ENCODE peak calls at places on chromosome 11, in eight cellular contexts. One of them, this sample, is unnamed.

GRCh38 chr11:126927628-126928027 is 72.9 kb downstream of the KIRREL3 start:
- DNase-seq in BJ: no peak
- DNase-seq in heart right ventricle: no peak
- DNase-seq in CD8-positive, alpha-beta T cell: no peak
- DNase-seq in lower lobe of right lung: peak; percentile 49
- DNase-seq in CD4-positive, CD25-positive, alpha-beta regulatory T cell: no peak
- DNase-seq in heart left ventricle: no peak
- DNase-seq in sigmoid colon: no peak
- DNase-seq in this sample: no peak

GRCh38 chr11:16403448-16403803 is 47.1 kb upstream of the SOX6 start:
- DNase-seq in BJ: no peak
- DNase-seq in heart right ventricle: no peak
- DNase-seq in CD8-positive, alpha-beta T cell: no peak
- DNase-seq in lower lobe of right lung: no peak
- DNase-seq in CD4-positive, CD25-positive, alpha-beta regulatory T cell: no peak
- DNase-seq in heart left ventricle: no peak
- DNase-seq in sigmoid colon: no peak
- DNase-seq in this sample: no peak

GRCh38 chr11:94297967-94298576 is 6.3 kb upstream of the IZUMO1R start:
- DNase-seq in BJ: no peak
- DNase-seq in heart right ventricle: no peak
- DNase-seq in CD8-positive, alpha-beta T cell: no peak
- DNase-seq in lower lobe of right lung: no peak
- DNase-seq in CD4-positive, CD25-positive, alpha-beta regulatory T cell: no peak
- DNase-seq in heart left ventricle: no peak
- DNase-seq in sigmoid colon: no peak
- DNase-seq in this sample: no peak

GRCh38 chr11:446886-447285 is 3.2 kb upstream of the PTDSS2 start:
- DNase-seq in BJ: no peak
- DNase-seq in heart right ventricle: no peak
- DNase-seq in CD8-positive, alpha-beta T cell: no peak
- DNase-seq in lower lobe of right lung: peak; percentile 54
- DNase-seq in CD4-positive, CD25-positive, alpha-beta regulatory T cell: no peak
- DNase-seq in heart left ventricle: peak; percentile 19
- DNase-seq in sigmoid colon: no peak
- DNase-seq in this sample: no peak

GRCh38 chr11:35165416-35166368 is 26.7 kb downstream of the CD44 start:
- DNase-seq in BJ: no peak
- DNase-seq in heart right ventricle: peak; percentile 43
- DNase-seq in CD8-positive, alpha-beta T cell: peak; percentile 83
- DNase-seq in lower lobe of right lung: no peak
- DNase-seq in CD4-positive, CD25-positive, alpha-beta regulatory T cell: peak; percentile 98
- DNase-seq in heart left ventricle: peak; percentile 36
- DNase-seq in sigmoid colon: no peak
- DNase-seq in this sample: peak; percentile 98

GRCh38 chr11:89491141-89491690 is at the start of gene NOX4:
- DNase-seq in BJ: no peak
- DNase-seq in heart right ventricle: peak; percentile 21
- DNase-seq in CD8-positive, alpha-beta T cell: no peak
- DNase-seq in lower lobe of right lung: peak; percentile 50
- DNase-seq in CD4-positive, CD25-positive, alpha-beta regulatory T cell: no peak
- DNase-seq in heart left ventricle: peak; percentile 56
- DNase-seq in sigmoid colon: peak; percentile 64
- DNase-seq in this sample: no peak

GRCh38 chr11:57310630-57311086 is 14.1 kb downstream of the TNKS1BP1 start:
- DNase-seq in BJ: no peak
- DNase-seq in heart right ventricle: no peak
- DNase-seq in CD8-positive, alpha-beta T cell: no peak
- DNase-seq in lower lobe of right lung: no peak
- DNase-seq in CD4-positive, CD25-positive, alpha-beta regulatory T cell: no peak
- DNase-seq in heart left ventricle: no peak
- DNase-seq in sigmoid colon: no peak
- DNase-seq in this sample: no peak

GRCh38 chr11:71209656-71210055 is 42.7 kb downstream of the SHANK2 start:
- DNase-seq in BJ: no peak
- DNase-seq in heart right ventricle: no peak
- DNase-seq in CD8-positive, alpha-beta T cell: no peak
- DNase-seq in lower lobe of right lung: no peak
- DNase-seq in CD4-positive, CD25-positive, alpha-beta regulatory T cell: no peak
- DNase-seq in heart left ventricle: no peak
- DNase-seq in sigmoid colon: peak; percentile 27
- DNase-seq in this sample: no peak

GRCh38 chr11:111097191-111097590 is 148.3 kb upstream of the POU2AF2 start:
- DNase-seq in BJ: no peak
- DNase-seq in heart right ventricle: peak; percentile 42
- DNase-seq in CD8-positive, alpha-beta T cell: no peak
- DNase-seq in lower lobe of right lung: peak; percentile 76
- DNase-seq in CD4-positive, CD25-positive, alpha-beta regulatory T cell: no peak
- DNase-seq in heart left ventricle: peak; percentile 41
- DNase-seq in sigmoid colon: no peak
- DNase-seq in this sample: no peak

GRCh38 chr11:73477518-73477917 is 101.3 kb downstream of the RELT start:
- DNase-seq in BJ: no peak
- DNase-seq in heart right ventricle: no peak
- DNase-seq in CD8-positive, alpha-beta T cell: no peak
- DNase-seq in lower lobe of right lung: no peak
- DNase-seq in CD4-positive, CD25-positive, alpha-beta regulatory T cell: no peak
- DNase-seq in heart left ventricle: no peak
- DNase-seq in sigmoid colon: no peak
- DNase-seq in this sample: no peak

GRCh38 chr11:134170909-134171281 is 52.9 kb downstream of the NCAPD3 start:
- DNase-seq in BJ: peak; percentile 15
- DNase-seq in heart right ventricle: no peak
- DNase-seq in CD8-positive, alpha-beta T cell: no peak
- DNase-seq in lower lobe of right lung: no peak
- DNase-seq in CD4-positive, CD25-positive, alpha-beta regulatory T cell: no peak
- DNase-seq in heart left ventricle: no peak
- DNase-seq in sigmoid colon: no peak
- DNase-seq in this sample: no peak

GRCh38 chr11:37988031-37988430 is 1390.0 kb upstream of the RAG2 start:
- DNase-seq in BJ: peak; percentile 51
- DNase-seq in heart right ventricle: peak; percentile 13
- DNase-seq in CD8-positive, alpha-beta T cell: no peak
- DNase-seq in lower lobe of right lung: no peak
- DNase-seq in CD4-positive, CD25-positive, alpha-beta regulatory T cell: no peak
- DNase-seq in heart left ventricle: no peak
- DNase-seq in sigmoid colon: no peak
- DNase-seq in this sample: no peak

GRCh38 chr11:18352581-18352980 is 30.2 kb downstream of the GTF2H1 start:
- DNase-seq in BJ: no peak
- DNase-seq in heart right ventricle: no peak
- DNase-seq in CD8-positive, alpha-beta T cell: no peak
- DNase-seq in lower lobe of right lung: no peak
- DNase-seq in CD4-positive, CD25-positive, alpha-beta regulatory T cell: no peak
- DNase-seq in heart left ventricle: no peak
- DNase-seq in sigmoid colon: no peak
- DNase-seq in this sample: no peak

GRCh38 chr11:131897247-131897646 is 526.8 kb downstream of the NTM start:
- DNase-seq in BJ: no peak
- DNase-seq in heart right ventricle: no peak
- DNase-seq in CD8-positive, alpha-beta T cell: no peak
- DNase-seq in lower lobe of right lung: no peak
- DNase-seq in CD4-positive, CD25-positive, alpha-beta regulatory T cell: no peak
- DNase-seq in heart left ventricle: no peak
- DNase-seq in sigmoid colon: no peak
- DNase-seq in this sample: no peak

GRCh38 chr11:111819161-111820058 is 52.0 kb downstream of the ALG9 start:
- DNase-seq in BJ: peak; percentile 94
- DNase-seq in heart right ventricle: peak; percentile 63
- DNase-seq in CD8-positive, alpha-beta T cell: no peak
- DNase-seq in lower lobe of right lung: no peak
- DNase-seq in CD4-positive, CD25-positive, alpha-beta regulatory T cell: no peak
- DNase-seq in heart left ventricle: peak; percentile 38
- DNase-seq in sigmoid colon: no peak
- DNase-seq in this sample: no peak

GRCh38 chr11:104705475-104706195 is 192.6 kb downstream of the CASP12 start:
- DNase-seq in BJ: no peak
- DNase-seq in heart right ventricle: peak; percentile 34
- DNase-seq in CD8-positive, alpha-beta T cell: peak; percentile 58
- DNase-seq in lower lobe of right lung: peak; percentile 35
- DNase-seq in CD4-positive, CD25-positive, alpha-beta regulatory T cell: peak; percentile 89
- DNase-seq in heart left ventricle: peak; percentile 25
- DNase-seq in sigmoid colon: no peak
- DNase-seq in this sample: peak; percentile 80
- H3K4me3 ChIP-seq in BJ: no peak overlapping the region
- H3K4me3 ChIP-seq in heart right ventricle: no peak overlapping the region
- H3K4me3 ChIP-seq in CD8-positive, alpha-beta T cell: peak overlapping the region; percentile 44
- H3K4me3 ChIP-seq in lower lobe of right lung: peak overlapping the region; percentile 14
- H3K4me3 ChIP-seq in CD4-positive, CD25-positive, alpha-beta regulatory T cell: peak overlapping the region; percentile 91
- H3K4me3 ChIP-seq in heart left ventricle: no peak overlapping the region
- H3K4me3 ChIP-seq in sigmoid colon: no peak overlapping the region
- H3K4me3 ChIP-seq in this sample: no peak overlapping the region

GRCh38 chr11:75311858-75312288 is 39.6 kb downstream of the ARRB1 start:
- DNase-seq in BJ: no peak
- DNase-seq in heart right ventricle: peak; percentile 91
- DNase-seq in CD8-positive, alpha-beta T cell: no peak
- DNase-seq in lower lobe of right lung: no peak
- DNase-seq in CD4-positive, CD25-positive, alpha-beta regulatory T cell: no peak
- DNase-seq in heart left ventricle: peak; percentile 92
- DNase-seq in sigmoid colon: peak; percentile 91
- DNase-seq in this sample: no peak
- H3K4me3 ChIP-seq in BJ: no peak overlapping the region
- H3K4me3 ChIP-seq in heart right ventricle: peak overlapping the region; percentile 61
- H3K4me3 ChIP-seq in CD8-positive, alpha-beta T cell: no peak overlapping the region
- H3K4me3 ChIP-seq in lower lobe of right lung: peak overlapping the region; percentile 27
- H3K4me3 ChIP-seq in CD4-positive, CD25-positive, alpha-beta regulatory T cell: no peak overlapping the region
- H3K4me3 ChIP-seq in heart left ventricle: peak overlapping the region; percentile 66
- H3K4me3 ChIP-seq in sigmoid colon: peak overlapping the region; percentile 12
- H3K4me3 ChIP-seq in this sample: no peak overlapping the region

GRCh38 chr11:95922536-95923440 is 1.1 kb downstream of the MTMR2 start:
- DNase-seq in BJ: no peak
- DNase-seq in heart right ventricle: no peak
- DNase-seq in CD8-positive, alpha-beta T cell: no peak
- DNase-seq in lower lobe of right lung: no peak
- DNase-seq in CD4-positive, CD25-positive, alpha-beta regulatory T cell: no peak
- DNase-seq in heart left ventricle: no peak
- DNase-seq in sigmoid colon: no peak
- DNase-seq in this sample: no peak
- H3K4me3 ChIP-seq in BJ: peak overlapping the region; percentile 98
- H3K4me3 ChIP-seq in heart right ventricle: peak overlapping the region; percentile 74
- H3K4me3 ChIP-seq in CD8-positive, alpha-beta T cell: peak overlapping the region; percentile 87
- H3K4me3 ChIP-seq in lower lobe of right lung: peak overlapping the region; percentile 80
- H3K4me3 ChIP-seq in CD4-positive, CD25-positive, alpha-beta regulatory T cell: peak overlapping the region; percentile 96
- H3K4me3 ChIP-seq in heart left ventricle: peak overlapping the region; percentile 88
- H3K4me3 ChIP-seq in sigmoid colon: peak overlapping the region; percentile 78
- H3K4me3 ChIP-seq in this sample: peak overlapping the region; percentile 83

GRCh38 chr11:2140411-2141400 is 1.5 kb upstream of the IGF2 start:
- DNase-seq in BJ: no peak
- DNase-seq in heart right ventricle: no peak
- DNase-seq in CD8-positive, alpha-beta T cell: no peak
- DNase-seq in lower lobe of right lung: peak; percentile 35
- DNase-seq in CD4-positive, CD25-positive, alpha-beta regulatory T cell: no peak
- DNase-seq in heart left ventricle: peak; percentile 15
- DNase-seq in sigmoid colon: no peak
- DNase-seq in this sample: no peak
- H3K4me3 ChIP-seq in BJ: no peak overlapping the region
- H3K4me3 ChIP-seq in heart right ventricle: peak overlapping the region; percentile 38
- H3K4me3 ChIP-seq in CD8-positive, alpha-beta T cell: no peak overlapping the region
- H3K4me3 ChIP-seq in lower lobe of right lung: no peak overlapping the region
- H3K4me3 ChIP-seq in CD4-positive, CD25-positive, alpha-beta regulatory T cell: no peak overlapping the region
- H3K4me3 ChIP-seq in heart left ventricle: peak overlapping the region; percentile 43
- H3K4me3 ChIP-seq in sigmoid colon: no peak overlapping the region
- H3K4me3 ChIP-seq in this sample: no peak overlapping the region

GRCh38 chr11:20367313-20367948 is 3.9 kb downstream of the HTATIP2 start:
- DNase-seq in BJ: peak; percentile 82
- DNase-seq in heart right ventricle: no peak
- DNase-seq in CD8-positive, alpha-beta T cell: peak; percentile 17
- DNase-seq in lower lobe of right lung: no peak
- DNase-seq in CD4-positive, CD25-positive, alpha-beta regulatory T cell: peak; percentile 25
- DNase-seq in heart left ventricle: no peak
- DNase-seq in sigmoid colon: peak; percentile 81
- DNase-seq in this sample: no peak
- H3K4me3 ChIP-seq in BJ: no peak overlapping the region
- H3K4me3 ChIP-seq in heart right ventricle: no peak overlapping the region
- H3K4me3 ChIP-seq in CD8-positive, alpha-beta T cell: no peak overlapping the region
- H3K4me3 ChIP-seq in lower lobe of right lung: no peak overlapping the region
- H3K4me3 ChIP-seq in CD4-positive, CD25-positive, alpha-beta regulatory T cell: peak overlapping the region; percentile 46
- H3K4me3 ChIP-seq in heart left ventricle: no peak overlapping the region
- H3K4me3 ChIP-seq in sigmoid colon: no peak overlapping the region
- H3K4me3 ChIP-seq in this sample: no peak overlapping the region

This sample was measured in GM12864.